ENCODE peak calls at places on chromosomes 16 and 17, in five cellular contexts. Q is esophagus squamous epithelium, R is bronchial epithelial cell, M is neural crest cell, D is vagina. B is an unnamed sample.

GRCh38 chr16:57627184-57627871 is 1.1 kb upstream of the ADGRG1 start:
- DNase-seq in M (no peak), R (peak), D (no peak), Q (no peak), B (no peak)

GRCh38 chr17:69716571-69716970 is 302.1 kb downstream of the MAP2K6 start:
- DNase-seq in M (no peak), R (no peak), Q (no peak), D (no peak), B (no peak)

GRCh38 chr16:86138121-86138944 is 239.4 kb downstream of the IRF8 start:
- DNase-seq in Q (no peak), M (no peak), D (no peak), R (no peak), B (no peak)

GRCh38 chr17:32882734-32883133 is 5.8 kb upstream of the MYO1D start:
- DNase-seq in Q (no peak), R (peak), D (no peak), M (no peak), B (no peak)

GRCh38 chr16:23160574-23160973 is 11.3 kb upstream of the USP31 start:
- DNase-seq in M (no peak), Q (no peak), R (no peak), D (no peak), B (no peak)

GRCh38 chr16:67730326-67730725 is 11.2 kb upstream of the GFOD2 start:
- DNase-seq in R (no peak), D (no peak), M (no peak), Q (no peak), B (no peak)

GRCh38 chr16:62678796-62679195 is 642.6 kb upstream of the CDH8 start:
- DNase-seq in M (no peak), Q (no peak), R (no peak), D (no peak), B (no peak)

GRCh38 chr16:48526058-48526957 is 83.7 kb downstream of the N4BP1 start:
- DNase-seq in D (no peak), R (peak), M (no peak), Q (no peak), B (no peak)

GRCh38 chr17:61461586-61461966 is 9.4 kb downstream of the TBX4 start:
- DNase-seq in R (no peak), M (no peak), D (no peak), Q (no peak), B (no peak)

GRCh38 chr17:7415784-7416183 is 4.3 kb upstream of the SPEM1 start:
- DNase-seq in D (no peak), R (no peak), M (no peak), Q (no peak), B (no peak)

GRCh38 chr17:66715076-66715675 is 119.7 kb upstream of the CACNG5 start:
- DNase-seq in R (no peak), Q (no peak), M (no peak), D (peak), B (no peak)

GRCh38 chr17:72764632-72765041 is 327.9 kb downstream of the SLC39A11 start:
- DNase-seq in Q (no peak), R (peak), D (no peak), M (no peak), B (no peak)

GRCh38 chr17:55443904-55444303 is 22.3 kb upstream of the MMD start:
- DNase-seq in R (no peak), M (no peak), D (no peak), Q (no peak), B (no peak)

GRCh38 chr17:10123093-10123492 is 75.3 kb downstream of the GAS7 start:
- DNase-seq in D (no peak), M (no peak), Q (no peak), R (no peak), B (no peak)

GRCh38 chr16:4033951-4034350 is 82.3 kb downstream of the ADCY9 start:
- DNase-seq in D (no peak), R (no peak), Q (no peak), M (no peak), B (no peak)

GRCh38 chr16:55912022-55912421 is 36.8 kb upstream of the CES5A start:
- DNase-seq in Q (no peak), M (no peak), R (no peak), D (no peak), B (no peak)

GRCh38 chr17:73782641-73783381 is 138.6 kb upstream of the SDK2 start:
- DNase-seq in D (no peak), Q (no peak), R (no peak), M (no peak), B (no peak)
- TF ChIP-seq CTCF in D (no peak), Q (peak), R (peak), M (peak), B (peak)

GRCh38 chr16:60852635-60853034 is 1183.6 kb downstream of the CDH8 start:
- DNase-seq in R (no peak), M (no peak), Q (no peak), D (no peak), B (no peak)
- TF ChIP-seq CTCF in R (no peak), M (no peak), Q (no peak), D (no peak), B (no peak)

DNA sequence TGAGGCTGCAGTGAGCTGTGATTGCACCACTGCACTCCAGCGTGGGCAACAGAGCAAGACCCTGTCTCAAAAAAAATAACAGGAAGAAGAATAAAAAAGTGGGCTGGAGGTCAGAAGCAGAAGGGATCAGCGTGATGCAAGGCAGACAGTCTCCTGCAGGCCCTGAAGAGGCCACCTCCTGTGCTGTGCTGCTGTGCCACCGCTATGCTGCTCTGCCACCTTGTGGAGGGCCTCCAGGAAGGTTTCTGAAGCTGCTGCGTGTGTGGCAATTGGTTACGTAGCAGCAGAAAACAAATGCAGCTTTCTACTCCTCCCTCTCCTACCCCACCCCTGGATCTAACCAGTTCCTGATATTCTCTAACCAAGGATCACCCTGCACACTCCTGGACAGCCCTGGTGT is 815.5 kb downstream of the KCNJ18 start:
- DNase-seq in M (no peak), D (peak), R (no peak), Q (no peak), B (no peak)
- TF ChIP-seq CTCF in M (no peak), D (no peak), R (no peak), Q (no peak), B (no peak)

GRCh38 chr17:44376124-44376523 is 12.5 kb upstream of the FAM171A2 start:
- DNase-seq in Q (no peak), M (peak), D (no peak), R (no peak), B (no peak)
- TF ChIP-seq CTCF in Q (no peak), M (peak), D (no peak), R (peak), B (peak)

DNA sequence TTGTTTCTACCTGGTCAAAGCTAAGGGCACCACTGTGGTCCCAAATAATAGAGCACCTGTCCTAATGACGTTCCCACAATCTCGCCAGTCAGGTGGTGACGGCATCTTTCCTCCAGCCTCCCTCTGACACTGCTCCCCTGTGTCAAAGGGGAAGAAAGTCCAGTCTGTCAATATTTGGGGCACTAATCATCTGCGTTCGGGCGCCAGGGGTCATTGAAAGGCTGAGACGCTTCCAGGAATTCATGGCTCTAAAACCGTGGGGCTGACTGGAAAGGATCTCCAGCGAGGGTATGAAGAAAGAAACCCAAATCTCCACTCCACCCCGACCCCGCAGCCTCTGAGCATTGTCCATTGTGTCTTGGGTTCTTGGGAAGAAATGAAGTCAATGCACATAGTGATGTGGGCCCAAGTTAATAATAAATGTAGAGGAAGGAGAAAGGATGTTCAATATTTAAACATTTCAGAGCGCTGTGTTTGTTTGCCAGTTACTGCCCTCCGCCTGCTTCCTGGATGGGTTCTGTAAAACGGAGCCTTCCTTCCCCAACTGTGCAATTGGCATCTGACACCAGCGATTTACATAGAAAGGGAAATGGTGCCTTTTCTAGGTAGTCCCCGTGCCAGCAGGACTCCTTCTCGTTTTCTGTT is 103.2 kb downstream of the SOCS1 start:
- DNase-seq in R (no peak), Q (no peak), M (no peak), D (no peak), B (no peak)
- TF ChIP-seq CTCF in R (no peak), Q (no peak), M (no peak), D (no peak), B (no peak)

GRCh38 chr17:81553616-81554181 is 1.5 kb upstream of the FAAP100 start:
- DNase-seq in M (no peak), R (peak), D (no peak), Q (no peak), B (no peak)

GRCh38 chr17:81550830-81551457 is 1.2 kb downstream of the FAAP100 start:
- DNase-seq in D (no peak), Q (no peak), M (no peak), R (no peak), B (no peak)

GRCh38 chr17:81551458-81552243 is 502 bp downstream of the FAAP100 start:
- DNase-seq in R (no peak), Q (no peak), M (no peak), D (no peak), B (no peak)

GRCh38 chr17:81552244-81553017 is at the start of gene FAAP100:
- DNase-seq in M (peak), R (peak), D (no peak), Q (no peak), B (peak)

GRCh38 chr17:81553018-81553615 is 964 bp upstream of the FAAP100 start:
- DNase-seq in Q (peak), M (peak), D (no peak), R (peak), B (peak)
- TF ChIP-seq CTCF in Q (no peak), M (no peak), D (no peak), R (peak), B (peak)

DNA sequence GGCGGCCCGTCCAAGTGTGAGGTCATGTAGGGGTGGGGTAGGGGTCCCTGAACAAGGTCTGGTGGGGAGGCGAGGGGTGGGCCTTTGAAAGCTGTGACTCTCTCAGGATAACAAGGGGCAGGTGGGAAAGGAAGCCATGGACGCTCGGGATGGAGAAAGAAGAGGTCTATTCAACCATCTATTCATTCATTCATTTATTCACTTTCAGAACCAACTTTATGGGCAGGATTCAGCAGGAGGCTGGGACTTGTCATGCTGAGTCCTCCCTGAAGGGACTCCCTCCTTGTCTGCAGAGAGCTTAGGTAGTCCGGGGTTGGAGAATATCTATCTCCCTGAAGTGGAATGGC is 8.6 kb upstream of the CD300A start:
- DNase-seq in D (no peak), R (no peak), M (no peak), Q (no peak), B (no peak)
- TF ChIP-seq CTCF in D (no peak), R (no peak), M (peak), Q (no peak), B (no peak)